ENCODE peak calls at places on chromosomes 6 and 20, in ten cellular contexts. V, T, E, K, W, X, F, H, I and M are unnamed samples.

GRCh38 chr20:11993886-11994466 is 76.3 kb downstream of the BTBD3 start:
- DNase-seq in I (no peak), K (no peak), F (no peak), W (no peak), E (no peak), V (no peak), H (no peak), X (no peak), T (no peak), M (peak; percentile 4)

GRCh38 chr6:76885861-76886301 is 577.4 kb downstream of the HTR1B start:
- DNase-seq in F (no peak), I (peak; percentile 41), K (no peak), E (no peak), X (peak; percentile 19), V (no peak), H (no peak), W (no peak), T (no peak), M (peak; percentile 41)

GRCh38 chr20:39269031-39269461 is 306.9 kb downstream of the DHX35 start:
- DNase-seq in E (peak; percentile 51), F (no peak), H (peak; percentile 80), T (no peak), V (peak; percentile 55), K (no peak), I (peak; percentile 14), X (peak; percentile 3), W (peak; percentile 40), M (peak; percentile 12)

GRCh38 chr6:131989036-131989435 is 37.9 kb upstream of the CCN2 start:
- DNase-seq in H (no peak), K (no peak), T (no peak), W (no peak), F (no peak), X (no peak), V (no peak), E (no peak), I (no peak), M (no peak)

GRCh38 chr6:109279628-109280027 is 102.6 kb downstream of the CD164 start:
- DNase-seq in T (no peak), F (no peak), X (no peak), W (no peak), E (no peak), H (no peak), V (no peak), K (no peak), I (no peak), M (no peak)

GRCh38 chr20:59778615-59779200 is 154.7 kb downstream of the SYCP2 start:
- DNase-seq in I (no peak), V (no peak), T (no peak), W (no peak), K (no peak), H (no peak), F (no peak), E (no peak), X (no peak), M (no peak)

GRCh38 chr6:117317261-117317660 is 51.9 kb downstream of the VGLL2 start:
- DNase-seq in I (peak; percentile 14), W (no peak), H (no peak), E (no peak), K (peak; percentile 32), X (peak; percentile 6), F (no peak), T (peak; percentile 39), V (no peak), M (peak; percentile 7)

GRCh38 chr6:70547313-70547712 is 19.4 kb upstream of the SDHAF4 start:
- DNase-seq in W (no peak), E (no peak), F (no peak), X (peak; percentile 37), I (peak; percentile 24), H (no peak), K (no peak), T (no peak), V (no peak), M (peak; percentile 16)

GRCh38 chr6:27605401-27606342 is 132.8 kb upstream of the ZNF184 start:
- DNase-seq in W (no peak), K (peak; percentile 16), X (peak; percentile 59), V (no peak), E (no peak), T (peak; percentile 77), I (peak; percentile 73), F (no peak), H (no peak), M (peak; percentile 61)

GRCh38 chr6:27608916-27609883 is 136.3 kb upstream of the ZNF184 start:
- DNase-seq in E (no peak), W (no peak), I (peak; percentile 75), V (no peak), X (peak; percentile 60), T (peak; percentile 71), K (no peak), F (no peak), H (no peak), M (peak; percentile 62)

GRCh38 chr6:27599859-27600532 is 127.1 kb upstream of the ZNF184 start:
- DNase-seq in K (no peak), X (no peak), F (no peak), T (no peak), W (no peak), I (no peak), H (no peak), E (no peak), V (no peak), M (no peak)

GRCh38 chr6:27601668-27602254 is 128.9 kb upstream of the ZNF184 start:
- DNase-seq in K (no peak), E (no peak), V (no peak), X (no peak), I (no peak), H (no peak), W (no peak), T (peak; percentile 64), F (no peak), M (peak; percentile 20)

DNA sequence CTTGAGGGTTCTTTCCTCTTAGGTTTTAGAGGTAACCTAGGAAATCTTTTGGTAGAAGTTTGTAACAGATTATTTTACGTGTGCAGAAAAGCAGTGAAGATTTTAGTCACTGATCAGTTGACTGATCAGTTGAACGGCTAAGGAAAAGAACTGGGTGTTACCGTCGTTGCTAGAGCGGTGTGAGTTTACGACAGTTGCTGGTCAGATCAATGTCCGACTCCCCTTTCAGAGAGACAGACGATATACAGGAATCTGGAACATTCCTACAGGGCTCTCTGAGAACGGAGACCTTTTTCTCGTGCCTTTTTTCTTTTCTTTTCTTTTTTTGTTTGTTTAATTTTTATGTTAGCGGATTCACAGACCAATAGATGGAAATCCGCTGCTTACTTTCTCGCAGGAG is 132.1 kb upstream of the ZNF184 start:
- DNase-seq in T (no peak), X (no peak), E (no peak), F (no peak), I (no peak), H (no peak), K (no peak), V (no peak), W (no peak), M (no peak)
- H3K4me3 ChIP-seq in T (peak overlapping the region; percentile 83), X (peak overlapping the region; percentile 46), E (peak overlapping the region; percentile 10), F (peak overlapping the region; percentile 46), I (peak overlapping the region; percentile 34), H (peak overlapping the region; percentile 8), K (peak overlapping the region; percentile 39), V (no peak overlapping the region), W (no peak overlapping the region), M (peak overlapping the region; percentile 61)

GRCh38 chr6:127816643-127817042 is 84.2 kb downstream of the THEMIS start:
- DNase-seq in I (no peak), V (no peak), W (no peak), H (no peak), E (no peak), F (no peak), K (no peak), T (no peak), X (no peak), M (no peak)

GRCh38 chr6:127812985-127813681 is 87.7 kb downstream of the THEMIS start:
- DNase-seq in V (no peak), H (no peak), E (no peak), F (no peak), K (no peak), X (no peak), T (no peak), I (no peak), W (no peak), M (no peak)

GRCh38 chr6:127808118-127808517 is 92.7 kb downstream of the THEMIS start:
- DNase-seq in W (no peak), I (no peak), E (no peak), F (no peak), X (no peak), T (no peak), V (no peak), H (no peak), K (no peak), M (no peak)

GRCh38 chr6:127813682-127814027 is 87.2 kb downstream of the THEMIS start:
- DNase-seq in V (no peak), F (no peak), H (no peak), X (no peak), E (no peak), I (no peak), T (no peak), K (no peak), W (no peak), M (no peak)

DNA sequence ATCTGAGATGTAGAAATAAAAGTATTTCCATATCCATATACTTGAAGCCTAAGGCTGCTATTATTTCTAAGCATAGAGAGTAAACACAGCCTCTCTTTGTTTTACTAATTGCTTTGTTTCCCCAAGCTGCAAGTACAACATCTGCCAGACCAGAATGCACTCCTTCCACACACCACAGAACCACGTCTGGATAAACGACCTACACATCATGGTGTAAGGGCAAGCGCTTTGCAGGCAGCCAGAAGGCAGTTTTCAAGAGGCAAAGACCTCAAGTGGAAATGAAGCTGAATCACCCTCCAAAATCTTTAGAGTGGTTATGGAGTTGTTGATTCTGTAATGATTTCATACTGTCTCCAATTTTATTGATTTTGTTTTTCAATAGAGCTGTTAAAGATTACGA is 88.9 kb downstream of the THEMIS start:
- DNase-seq in F (no peak), V (no peak), K (no peak), T (no peak), I (no peak), X (no peak), H (no peak), W (no peak), E (no peak), M (no peak)
- TF ChIP-seq CTCF in F (no peak), V (no peak), K (no peak), T (no peak), I (no peak), X (no peak), H (no peak), W (no peak), E (no peak), M (no peak)

DNA sequence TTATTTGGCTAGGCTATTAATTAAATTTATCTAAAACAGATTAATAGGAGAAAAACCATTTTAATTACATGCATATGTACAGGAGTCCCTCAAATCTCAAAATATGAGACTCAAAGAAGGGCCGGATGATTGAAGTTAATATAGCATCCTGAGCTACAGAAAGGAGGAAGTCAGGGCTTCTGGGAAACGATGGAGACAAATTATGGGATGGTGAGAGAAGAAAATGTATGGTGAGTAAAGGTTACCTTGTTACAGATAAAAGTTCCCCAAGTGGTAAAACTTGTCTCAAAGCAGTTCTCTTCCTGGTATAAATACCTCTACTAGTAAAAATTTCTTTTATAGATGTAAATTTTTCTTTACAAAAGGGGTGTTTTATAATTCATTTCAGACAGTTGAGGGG is 15.9 kb upstream of the BTN1A1 start:
- DNase-seq in H (no peak), W (no peak), T (no peak), I (no peak), E (no peak), F (no peak), K (no peak), V (no peak), X (no peak), M (no peak)
- H3K4me3 ChIP-seq in H (no peak overlapping the region), W (no peak overlapping the region), T (no peak overlapping the region), I (no peak overlapping the region), E (no peak overlapping the region), F (no peak overlapping the region), K (no peak overlapping the region), V (no peak overlapping the region), X (no peak overlapping the region), M (no peak overlapping the region)

DNA sequence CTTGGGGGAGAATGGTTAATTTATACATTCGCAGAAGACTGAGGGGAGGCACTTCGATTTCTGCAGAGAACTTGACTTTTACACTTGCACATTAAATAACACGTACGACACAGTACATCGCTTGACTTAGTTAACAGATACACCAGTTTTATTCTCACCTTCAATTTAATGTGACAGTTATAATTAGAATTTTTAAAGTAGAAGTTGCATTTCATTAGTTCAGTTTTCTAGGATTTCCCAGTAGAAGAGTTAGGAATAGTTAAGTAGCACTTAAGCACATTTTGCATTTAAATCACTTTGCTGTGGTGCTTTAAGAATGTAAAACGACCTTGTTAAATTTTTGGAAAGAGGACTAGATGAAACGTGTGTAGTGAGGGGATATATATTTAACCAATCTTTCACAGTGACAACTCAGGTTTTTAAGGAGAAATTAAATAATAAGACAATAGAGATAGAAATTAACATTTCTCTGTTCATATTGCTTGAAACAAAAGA is 1.7 kb upstream of the BEND3 start:
- DNase-seq in F (no peak), I (no peak), X (no peak), V (no peak), E (no peak), H (no peak), W (no peak), T (no peak), K (no peak), M (no peak)
- TF ChIP-seq CTCF in F (no peak), I (no peak), X (no peak), V (no peak), E (no peak), H (no peak), W (no peak), T (no peak), K (no peak), M (no peak)